ENCODE peak calls at places on chromosomes 12 and 14, in four cellular contexts. One of them, this sample, is unnamed. For H3K27me3, the result is how much of the 10 kb centered on the place peaks cover.

GRCh38 chr12:117518594-117519270 is 157.3 kb upstream of the NOS1 start:
- DNase-seq in right atrium auricular region: peak
- DNase-seq in pancreas: peak
- DNase-seq in uterus: no peak
- DNase-seq in this sample: no peak

GRCh38 chr14:89428556-89429196 is 11.6 kb upstream of the FOXN3 start:
- DNase-seq in right atrium auricular region: no peak
- DNase-seq in pancreas: no peak
- DNase-seq in uterus: peak
- DNase-seq in this sample: no peak

GRCh38 chr12:125357561-125357960 is 292.3 kb downstream of the AACS start:
- DNase-seq in right atrium auricular region: peak
- DNase-seq in pancreas: no peak
- DNase-seq in uterus: no peak
- DNase-seq in this sample: no peak

GRCh38 chr12:95836630-95837239 is 22.0 kb upstream of the SNRPF start:
- DNase-seq in right atrium auricular region: no peak
- DNase-seq in pancreas: no peak
- DNase-seq in uterus: no peak
- DNase-seq in this sample: no peak

GRCh38 chr12:26833692-26834168 is 736 bp upstream of the ITPR2 start:
- DNase-seq in right atrium auricular region: no peak
- DNase-seq in pancreas: peak
- DNase-seq in uterus: peak
- DNase-seq in this sample: no peak

GRCh38 chr12:95736631-95737030 is 53.9 kb downstream of the NTN4 start:
- DNase-seq in right atrium auricular region: no peak
- DNase-seq in pancreas: no peak
- DNase-seq in uterus: no peak
- DNase-seq in this sample: no peak

GRCh38 chr14:33952541-33952940 is 1.7 kb upstream of the EGLN3 start:
- DNase-seq in right atrium auricular region: no peak
- DNase-seq in pancreas: no peak
- DNase-seq in uterus: no peak
- DNase-seq in this sample: no peak

GRCh38 chr12:132300789-132301722 is 28.3 kb downstream of the GALNT9 start:
- DNase-seq in right atrium auricular region: no peak
- DNase-seq in pancreas: no peak
- DNase-seq in uterus: no peak
- DNase-seq in this sample: no peak

GRCh38 chr12:85278598-85279448 is 1.2 kb upstream of the ALX1 start:
- DNase-seq in right atrium auricular region: no peak
- DNase-seq in pancreas: no peak
- DNase-seq in uterus: no peak
- DNase-seq in this sample: no peak

GRCh38 chr14:74418031-74418430 is 8.0 kb downstream of the SYNDIG1L start:
- DNase-seq in right atrium auricular region: no peak
- DNase-seq in pancreas: no peak
- DNase-seq in uterus: no peak
- DNase-seq in this sample: no peak

GRCh38 chr12:99495797-99496196 is 151.8 kb upstream of the GARIN6 start:
- DNase-seq in right atrium auricular region: no peak
- DNase-seq in pancreas: no peak
- DNase-seq in uterus: no peak
- DNase-seq in this sample: no peak

GRCh38 chr12:103020839-103021238 is 63.4 kb downstream of the ASCL1 start:
- DNase-seq in right atrium auricular region: no peak
- DNase-seq in pancreas: no peak
- DNase-seq in uterus: no peak
- DNase-seq in this sample: no peak

DNA sequence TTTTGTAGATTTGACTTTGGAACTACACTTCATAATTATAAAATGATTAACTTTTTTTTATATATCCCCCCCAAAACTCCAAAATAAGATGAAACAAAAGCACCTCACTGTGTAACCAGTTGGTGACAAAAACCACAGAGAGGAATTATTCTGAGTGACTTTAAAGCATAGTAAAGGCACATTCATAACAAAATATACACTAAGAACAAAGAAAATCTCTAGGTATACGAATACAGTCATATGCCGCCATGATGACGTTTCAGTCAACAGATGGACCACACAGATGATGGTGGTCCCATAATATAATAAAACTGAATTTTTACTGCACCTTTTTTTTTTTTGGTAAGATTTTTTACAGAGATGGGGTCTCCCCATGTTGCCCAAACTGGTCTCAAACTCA is 70.7 kb downstream of the MED13L start:
- DNase-seq in right atrium auricular region: no peak
- DNase-seq in pancreas: no peak
- DNase-seq in uterus: no peak
- DNase-seq in this sample: no peak
- TF ChIP-seq CTCF in right atrium auricular region: no peak
- TF ChIP-seq CTCF in pancreas: no peak
- TF ChIP-seq CTCF in uterus: no peak
- TF ChIP-seq CTCF in this sample: no peak

GRCh38 chr14:70823281-70823680 is 14.0 kb upstream of the MAP3K9 start:
- DNase-seq in right atrium auricular region: no peak
- DNase-seq in pancreas: no peak
- DNase-seq in uterus: no peak
- DNase-seq in this sample: no peak
- H3K4me3 ChIP-seq in right atrium auricular region: no peak
- H3K4me3 ChIP-seq in pancreas: no peak
- H3K4me3 ChIP-seq in uterus: no peak
- H3K4me3 ChIP-seq in this sample: no peak

GRCh38 chr12:57756406-57757341 is 1.8 kb downstream of the MARCHF9 start:
- DNase-seq in right atrium auricular region: no peak
- DNase-seq in pancreas: peak
- DNase-seq in uterus: no peak
- DNase-seq in this sample: peak

GRCh38 chr12:57757771-57758170 is 2.9 kb downstream of the MARCHF9 start:
- DNase-seq in right atrium auricular region: no peak
- DNase-seq in pancreas: no peak
- DNase-seq in uterus: no peak
- DNase-seq in this sample: no peak

GRCh38 chr12:57760347-57760982 is 5.6 kb downstream of the MARCHF9 start:
- DNase-seq in right atrium auricular region: no peak
- DNase-seq in pancreas: no peak
- DNase-seq in uterus: no peak
- DNase-seq in this sample: no peak

GRCh38 chr12:57759360-57759980 is 4.6 kb downstream of the MARCHF9 start:
- DNase-seq in right atrium auricular region: no peak
- DNase-seq in pancreas: peak
- DNase-seq in uterus: no peak
- DNase-seq in this sample: no peak

DNA sequence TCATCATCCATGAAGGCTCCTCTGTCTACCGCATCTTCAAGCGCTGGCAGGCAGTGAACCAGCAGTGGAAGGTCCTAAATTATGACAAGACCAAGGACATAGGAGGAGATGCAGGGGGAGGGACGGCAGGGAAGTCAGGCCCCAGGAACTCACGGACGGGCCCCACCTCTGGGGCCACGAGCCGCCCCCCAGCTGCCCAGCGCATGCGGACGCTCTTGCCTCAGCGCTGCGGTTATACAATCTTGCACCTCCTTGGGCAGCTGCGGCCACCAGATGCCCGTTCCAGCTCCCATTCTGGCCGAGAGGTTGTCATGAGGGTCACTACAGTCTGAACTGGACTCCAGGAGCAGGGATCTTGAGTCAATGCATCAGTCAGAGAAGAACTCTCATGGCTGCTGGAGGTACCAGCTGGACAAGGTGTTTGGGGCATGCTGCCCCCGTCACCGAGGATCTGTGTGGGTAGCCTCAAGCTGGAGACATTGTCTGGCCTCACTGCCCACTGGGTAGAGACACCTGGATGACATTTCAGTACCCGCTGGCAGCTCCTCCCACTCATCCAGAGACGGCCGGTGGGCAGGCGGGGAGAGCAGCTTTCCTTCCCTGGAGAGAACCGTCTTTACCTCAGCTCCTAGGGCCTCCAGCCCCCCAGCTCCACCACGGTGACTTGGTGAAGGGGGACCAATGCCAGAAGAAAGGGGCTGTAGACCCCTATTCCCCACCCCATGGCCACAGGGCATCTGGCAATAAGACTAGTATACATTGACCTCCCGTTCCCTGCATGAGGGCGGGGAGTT is 3.9 kb downstream of the MARCHF9 start:
- DNase-seq in right atrium auricular region: no peak
- DNase-seq in pancreas: no peak
- DNase-seq in uterus: no peak
- DNase-seq in this sample: no peak
- H3K27me3 ChIP-seq in right atrium auricular region: under half
- H3K27me3 ChIP-seq in pancreas: under half
- H3K27me3 ChIP-seq in uterus: under half
- H3K27me3 ChIP-seq in this sample: under half

GRCh38 chr12:57500213-57500612 is 12.3 kb downstream of the MARS1 start:
- DNase-seq in right atrium auricular region: no peak
- DNase-seq in pancreas: no peak
- DNase-seq in uterus: no peak
- DNase-seq in this sample: no peak
- TF ChIP-seq CTCF in right atrium auricular region: no peak
- TF ChIP-seq CTCF in pancreas: no peak
- TF ChIP-seq CTCF in uterus: no peak
- TF ChIP-seq CTCF in this sample: no peak

DNA sequence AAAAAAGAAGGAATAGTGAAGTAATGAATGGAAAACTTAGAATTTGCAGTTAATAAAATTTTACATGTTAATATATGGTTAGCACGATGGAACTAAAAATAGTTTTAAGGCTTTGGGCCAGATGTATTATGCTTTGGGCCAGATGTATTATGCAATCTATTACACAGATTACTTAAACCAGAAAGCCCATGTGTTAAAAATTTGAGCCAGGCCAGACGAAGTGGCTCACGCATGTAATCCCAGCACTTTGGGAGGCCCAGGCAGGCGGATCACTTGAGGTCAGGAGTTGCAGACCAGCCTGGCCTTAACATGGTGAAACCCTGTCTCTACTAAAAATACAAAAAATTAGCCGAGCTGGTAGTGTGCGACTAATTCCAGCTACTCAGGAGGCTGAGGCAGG is 17.2 kb downstream of the IFT81 start:
- DNase-seq in right atrium auricular region: peak
- DNase-seq in pancreas: no peak
- DNase-seq in uterus: peak
- DNase-seq in this sample: no peak
- H3K4me3 ChIP-seq in right atrium auricular region: no peak
- H3K4me3 ChIP-seq in pancreas: no peak
- H3K4me3 ChIP-seq in uterus: no peak
- H3K4me3 ChIP-seq in this sample: no peak

GRCh38 chr12:16606936-16607335 is 974 bp upstream of the LMO3 start:
- DNase-seq in right atrium auricular region: no peak
- DNase-seq in pancreas: no peak
- DNase-seq in uterus: peak
- DNase-seq in this sample: no peak

GRCh38 chr12:16609140-16609539 is 3.2 kb upstream of the LMO3 start:
- DNase-seq in right atrium auricular region: no peak
- DNase-seq in pancreas: no peak
- DNase-seq in uterus: no peak
- DNase-seq in this sample: no peak

GRCh38 chr12:16608346-16608745 is 2.4 kb upstream of the LMO3 start:
- DNase-seq in right atrium auricular region: no peak
- DNase-seq in pancreas: no peak
- DNase-seq in uterus: no peak
- DNase-seq in this sample: no peak

GRCh38 chr12:16606201-16606849 is 363 bp upstream of the LMO3 start:
- DNase-seq in right atrium auricular region: no peak
- DNase-seq in pancreas: peak
- DNase-seq in uterus: peak
- DNase-seq in this sample: no peak

GRCh38 chr12:16607895-16608294 is 1.9 kb upstream of the LMO3 start:
- DNase-seq in right atrium auricular region: no peak
- DNase-seq in pancreas: peak
- DNase-seq in uterus: peak
- DNase-seq in this sample: no peak
- H3K27me3 ChIP-seq in right atrium auricular region: under half
- H3K27me3 ChIP-seq in pancreas: under half
- H3K27me3 ChIP-seq in uterus: under half
- H3K27me3 ChIP-seq in this sample: under half

DNA sequence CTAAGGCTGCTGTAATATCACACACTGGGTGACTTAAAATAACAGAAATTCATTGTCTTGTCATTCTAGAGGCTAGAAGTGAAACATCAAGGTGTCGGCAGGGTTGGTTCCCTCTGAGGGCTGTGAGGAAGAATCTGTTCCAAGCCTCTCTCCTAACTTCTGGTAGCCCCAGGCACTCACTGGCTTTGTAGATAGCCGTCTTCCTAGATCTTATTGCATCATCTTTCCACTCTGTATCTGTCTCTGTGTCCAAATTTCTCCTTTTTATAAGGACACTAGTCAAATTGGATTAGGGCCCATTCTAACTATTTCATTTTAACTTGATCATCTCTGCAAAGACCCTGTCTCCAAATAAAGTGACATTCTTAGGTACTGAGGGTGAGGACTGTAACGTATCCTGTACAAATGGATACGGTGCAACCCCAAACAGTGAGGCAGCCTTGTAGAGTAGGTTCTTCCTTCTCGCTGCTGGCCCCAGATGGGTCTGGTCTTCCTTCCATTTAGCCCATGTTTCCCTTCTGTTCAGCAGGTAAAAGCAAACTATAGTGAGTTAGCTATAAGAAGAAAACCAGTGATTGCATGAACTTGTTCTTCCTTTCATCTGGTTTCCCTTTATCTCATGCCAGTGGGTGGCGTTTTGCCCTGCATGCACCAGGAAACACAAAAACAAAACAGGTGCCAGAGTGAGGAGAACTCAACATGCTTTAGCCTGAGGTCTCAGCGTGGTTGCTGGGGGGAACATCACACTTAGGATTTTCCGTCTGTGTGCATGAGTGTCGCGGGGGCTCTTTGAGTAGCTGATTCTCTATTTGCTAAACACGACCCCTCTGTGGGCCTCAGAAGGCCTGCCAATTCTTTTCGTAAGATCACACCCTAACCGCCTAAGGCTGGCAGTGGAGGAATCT is 19.5 kb downstream of the TTC9 start:
- DNase-seq in right atrium auricular region: no peak
- DNase-seq in pancreas: peak
- DNase-seq in uterus: no peak
- DNase-seq in this sample: peak
- TF ChIP-seq CTCF in right atrium auricular region: no peak
- TF ChIP-seq CTCF in pancreas: no peak
- TF ChIP-seq CTCF in uterus: no peak
- TF ChIP-seq CTCF in this sample: no peak

DNA sequence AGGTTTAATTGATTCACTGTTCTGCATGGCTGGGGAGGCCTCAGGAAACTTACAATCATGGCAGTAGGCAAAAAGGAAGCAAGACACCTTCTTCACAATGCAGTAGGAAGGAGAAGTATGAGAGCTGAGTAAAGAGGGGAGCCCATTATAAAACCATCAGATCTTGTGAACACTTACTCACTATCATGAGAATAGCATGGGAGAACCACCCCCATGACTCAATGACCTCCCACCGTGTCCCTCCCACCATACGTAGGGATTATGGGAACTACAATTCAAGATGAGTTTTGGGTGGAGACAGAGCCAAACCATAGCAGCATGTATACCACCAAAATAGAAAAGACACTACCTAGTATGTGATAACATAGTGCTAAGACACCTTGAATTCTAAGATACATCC is 2.9 kb upstream of the HMGA2 start:
- DNase-seq in right atrium auricular region: no peak
- DNase-seq in pancreas: no peak
- DNase-seq in uterus: no peak
- DNase-seq in this sample: no peak
- H3K4me3 ChIP-seq in right atrium auricular region: no peak
- H3K4me3 ChIP-seq in pancreas: no peak
- H3K4me3 ChIP-seq in uterus: no peak
- H3K4me3 ChIP-seq in this sample: no peak